ENCODE peak calls at places on chromosomes 16 and 17, in ten cellular contexts. P is T-helper 2 cell, G is neural crest cell, T is non-pigmented ciliary epithelial cell, C is HFFc6, D is HEK293T, N is WERI-Rb-1, I is ELR, H is fibroblast of lung, S is renal cortical epithelial cell. J is an unnamed sample.

GRCh38 chr16:81912395-81912794 is 98.9 kb downstream of the SDR42E1 start:
- DNase-seq in G (no peak), P (no peak), H (no peak), C (no peak), D (no peak), T (no peak), S (no peak), I (no peak), N (no peak), J (no peak)

GRCh38 chr16:71537643-71538042 is 11.4 kb downstream of the CHST4 start:
- DNase-seq in I (peak; percentile 58), C (peak; percentile 32), N (peak; percentile 72), P (peak; percentile 48), H (peak; percentile 24), G (peak; percentile 5), D (peak; percentile 59), T (no peak), S (peak; percentile 40), J (peak; percentile 8)

GRCh38 chr17:75836605-75837004 is 7.6 kb downstream of the UNC13D start:
- DNase-seq in D (no peak), T (no peak), G (no peak), N (no peak), C (no peak), H (no peak), S (no peak), P (no peak), I (no peak), J (no peak)

GRCh38 chr16:14015948-14016347 is 55.2 kb upstream of the MRTFB start:
- DNase-seq in P (no peak), S (peak; percentile 90), C (peak; percentile 82), N (no peak), D (no peak), H (peak; percentile 93), T (peak; percentile 73), G (no peak), I (peak; percentile 83), J (peak; percentile 80)

GRCh38 chr17:45224671-45225050 is 3.0 kb downstream of the FMNL1 start:
- DNase-seq in D (no peak), S (no peak), C (no peak), H (no peak), T (no peak), N (no peak), P (peak; percentile 51), I (no peak), G (no peak), J (no peak)

GRCh38 chr17:27670791-27671590 is 40.0 kb downstream of the LGALS9 start:
- DNase-seq in H (no peak), C (no peak), I (no peak), P (no peak), S (no peak), D (no peak), G (no peak), N (no peak), T (no peak), J (no peak)

GRCh38 chr17:282912-283882 is 69.4 kb downstream of the RPH3AL start:
- DNase-seq in T (no peak), N (no peak), I (no peak), P (no peak), H (no peak), D (no peak), S (no peak), G (no peak), C (no peak), J (no peak)

GRCh38 chr17:67443931-67444597 is 67.0 kb downstream of the PITPNC1 start:
- DNase-seq in T (no peak), I (no peak), S (no peak), P (no peak), D (no peak), G (no peak), H (peak; percentile 75), C (no peak), N (no peak), J (no peak)

GRCh38 chr17:76395980-76396379 is 11.6 kb downstream of the SPHK1 start:
- DNase-seq in S (no peak), P (no peak), N (no peak), D (no peak), T (no peak), I (no peak), G (no peak), H (no peak), C (no peak), J (no peak)

GRCh38 chr16:88810166-88810867 is 1.4 kb downstream of the APRT start:
- DNase-seq in D (no peak), G (no peak), P (peak; percentile 30), C (no peak), T (no peak), H (no peak), S (no peak), N (no peak), I (peak; percentile 62), J (no peak)